ENCODE peak calls at places on chromosomes 16 and 17, in seven cellular contexts. One of them, this sample, is unnamed.

GRCh38 chr16:89094252-89094901 is 725 bp downstream of the ACSF3 start:
- DNase-seq in memory B cell: no peak
- DNase-seq in putamen: no peak
- DNase-seq in Calu3: peak
- DNase-seq in cardiac fibroblast: peak
- DNase-seq in activated T-cell treated with anti-CD3 and anti-CD28 coated beads for 1 hour: no peak
- DNase-seq in OCI-M1: peak
- DNase-seq in this sample: no peak

GRCh38 chr16:66205287-66206167 is 161.0 kb upstream of the CDH5 start:
- DNase-seq in memory B cell: no peak
- DNase-seq in putamen: no peak
- DNase-seq in Calu3: no peak
- DNase-seq in cardiac fibroblast: peak
- DNase-seq in activated T-cell treated with anti-CD3 and anti-CD28 coated beads for 1 hour: no peak
- DNase-seq in OCI-M1: peak
- DNase-seq in this sample: no peak

GRCh38 chr17:44385287-44386181 is 3.9 kb downstream of the ITGA2B start:
- DNase-seq in memory B cell: peak
- DNase-seq in putamen: no peak
- DNase-seq in Calu3: peak
- DNase-seq in cardiac fibroblast: peak
- DNase-seq in activated T-cell treated with anti-CD3 and anti-CD28 coated beads for 1 hour: peak
- DNase-seq in OCI-M1: no peak
- DNase-seq in this sample: peak

GRCh38 chr16:83899272-83899897 is 470 bp downstream of the MLYCD start:
- DNase-seq in memory B cell: peak
- DNase-seq in putamen: no peak
- DNase-seq in Calu3: peak
- DNase-seq in cardiac fibroblast: peak
- DNase-seq in activated T-cell treated with anti-CD3 and anti-CD28 coated beads for 1 hour: peak
- DNase-seq in OCI-M1: peak
- DNase-seq in this sample: peak

GRCh38 chr16:19701091-19701490 is 16.9 kb downstream of the KNOP1 start:
- DNase-seq in memory B cell: no peak
- DNase-seq in putamen: no peak
- DNase-seq in Calu3: no peak
- DNase-seq in cardiac fibroblast: no peak
- DNase-seq in activated T-cell treated with anti-CD3 and anti-CD28 coated beads for 1 hour: no peak
- DNase-seq in OCI-M1: no peak
- DNase-seq in this sample: no peak

GRCh38 chr17:57086069-57086930 is 1.3 kb downstream of the AKAP1 start:
- DNase-seq in memory B cell: peak
- DNase-seq in putamen: no peak
- DNase-seq in Calu3: no peak
- DNase-seq in cardiac fibroblast: no peak
- DNase-seq in activated T-cell treated with anti-CD3 and anti-CD28 coated beads for 1 hour: no peak
- DNase-seq in OCI-M1: peak
- DNase-seq in this sample: no peak

GRCh38 chr16:67632415-67633172 is 12.3 kb upstream of the CARMIL2 start:
- DNase-seq in memory B cell: no peak
- DNase-seq in putamen: peak
- DNase-seq in Calu3: no peak
- DNase-seq in cardiac fibroblast: peak
- DNase-seq in activated T-cell treated with anti-CD3 and anti-CD28 coated beads for 1 hour: no peak
- DNase-seq in OCI-M1: no peak
- DNase-seq in this sample: no peak

GRCh38 chr16:336269-336668 is 16.3 kb downstream of the AXIN1 start:
- DNase-seq in memory B cell: no peak
- DNase-seq in putamen: no peak
- DNase-seq in Calu3: no peak
- DNase-seq in cardiac fibroblast: no peak
- DNase-seq in activated T-cell treated with anti-CD3 and anti-CD28 coated beads for 1 hour: no peak
- DNase-seq in OCI-M1: no peak
- DNase-seq in this sample: no peak

GRCh38 chr17:12637015-12637414 is 28.7 kb upstream of the MYOCD start:
- DNase-seq in memory B cell: no peak
- DNase-seq in putamen: no peak
- DNase-seq in Calu3: peak
- DNase-seq in cardiac fibroblast: peak
- DNase-seq in activated T-cell treated with anti-CD3 and anti-CD28 coated beads for 1 hour: no peak
- DNase-seq in OCI-M1: no peak
- DNase-seq in this sample: no peak